ENCODE peak calls at places on chromosomes 6 and 20, in eight cellular contexts. E is NCI-H774; Q is aorta; J is thoracic aorta; Y is stimulated activated CD8-positive, alpha-beta memory T cell treated with anti-CD3 and anti-CD28 coated beads, Interleukin-12 subunit alpha, Interleukin-12 subunit beta, amount 100 ng/mL, for 4 hours; O is activated CD4-positive, alpha-beta T cell treated with anti-CD3 and anti-CD28 coated beads for 24 hours; X is HuH-7; F is amniotic epithelial cell. A is an unnamed sample.

GRCh38 chr6:46949662-46950280 is 28.0 kb upstream of the ADGRF5 start:
- DNase-seq in E (no peak), Q (peak), J (no peak), Y (no peak), O (no peak), X (no peak), F (no peak), A (no peak)

GRCh38 chr20:35145141-35145564 is 2.0 kb downstream of the EDEM2 start:
- DNase-seq in E (peak), Q (no peak), J (no peak), Y (no peak), O (no peak), X (peak), F (peak), A (no peak)

GRCh38 chr6:36368921-36369880 is 18.3 kb downstream of the ETV7 start:
- DNase-seq in E (peak), Q (peak), J (no peak), Y (no peak), O (no peak), X (no peak), F (peak), A (no peak)

GRCh38 chr6:45445749-45446454 is 68.2 kb upstream of the SUPT3H start:
- DNase-seq in E (peak), Q (no peak), J (peak), Y (no peak), O (no peak), X (peak), F (peak), A (no peak)

GRCh38 chr6:113684382-113684901 is 172.7 kb upstream of the MARCKS start:
- DNase-seq in E (no peak), Q (no peak), J (no peak), Y (no peak), O (no peak), X (no peak), F (peak), A (no peak)

GRCh38 chr20:611843-612185 is 1.7 kb upstream of the TCF15 start:
- DNase-seq in E (no peak), Q (peak), J (no peak), Y (no peak), O (no peak), X (no peak), F (no peak), A (no peak)

GRCh38 chr6:104064876-104065275 is 794.8 kb downstream of the HACE1 start:
- DNase-seq in E (no peak), Q (no peak), J (no peak), Y (no peak), O (no peak), X (no peak), F (no peak), A (no peak)

GRCh38 chr6:47859132-47859531 is 77.3 kb downstream of the OPN5 start:
- DNase-seq in E (no peak), Q (no peak), J (no peak), Y (no peak), O (no peak), X (no peak), F (no peak), A (no peak)

GRCh38 chr6:107716688-107717089 is 107.4 kb downstream of the SCML4 start:
- DNase-seq in E (no peak), Q (no peak), J (no peak), Y (peak), O (peak), X (no peak), F (peak), A (peak)

A was measured in caudate nucleus.